ENCODE peak calls at places on chromosomes 2 and 18, in seven cellular contexts. H, T, O, M, N, K and B are unnamed samples. For H3K36me3, the result is how much of the 10 kb centered on the place peaks cover.

GRCh38 chr2:66525609-66526008 is 90.7 kb downstream of the MEIS1 start:
- ATAC-seq in M (no peak), K (peak), H (no peak), T (no peak), N (peak), O (no peak), B (no peak)

GRCh38 chr18:48127546-48128105 is 197.2 kb upstream of the SMAD2 start:
- ATAC-seq in O (no peak), N (no peak), M (no peak), K (no peak), T (no peak), H (no peak), B (no peak)

GRCh38 chr2:235654115-235654514 is 160.3 kb downstream of the AGAP1 start:
- ATAC-seq in N (no peak), H (peak), T (no peak), O (no peak), M (peak), K (no peak), B (no peak)

GRCh38 chr2:213420829-213421385 is 136.6 kb downstream of the SPAG16 start:
- ATAC-seq in T (peak), M (peak), K (no peak), H (no peak), O (no peak), N (no peak), B (no peak)

GRCh38 chr18:34493099-34493544 is 217.0 kb upstream of the DTNA start:
- ATAC-seq in K (peak), O (no peak), T (peak), H (peak), M (peak), N (peak), B (peak)

GRCh38 chr2:136000502-136000901 is 15.1 kb upstream of the DARS1 start:
- ATAC-seq in O (no peak), K (no peak), M (peak), H (no peak), N (no peak), T (no peak), B (peak)

GRCh38 chr2:173545364-173545734 is 190.7 kb downstream of the CDCA7 start:
- ATAC-seq in N (peak), O (no peak), M (no peak), H (no peak), K (no peak), T (no peak), B (no peak)

GRCh38 chr2:25368650-25369049 is 26.9 kb upstream of the DNMT3A start:
- ATAC-seq in H (no peak), N (no peak), T (no peak), O (no peak), K (no peak), M (no peak), B (no peak)

GRCh38 chr2:138536302-138536701 is 34.7 kb downstream of the SPOPL start:
- ATAC-seq in N (peak), M (no peak), K (peak), H (no peak), O (no peak), T (no peak), B (no peak)

GRCh38 chr2:144477943-144478283 is 42.0 kb downstream of the ZEB2 start:
- ATAC-seq in N (no peak), H (no peak), T (no peak), K (no peak), M (no peak), O (no peak), B (no peak)

GRCh38 chr2:216621292-216621691 is 11.9 kb upstream of the IGFBP2 start:
- ATAC-seq in T (no peak), N (peak), H (no peak), K (no peak), M (no peak), O (no peak), B (no peak)

GRCh38 chr2:200425026-200425821 is 84.6 kb downstream of the KCTD18 start:
- ATAC-seq in T (no peak), M (no peak), O (no peak), H (no peak), N (no peak), K (no peak), B (no peak)

GRCh38 chr18:54250846-54251251 is 18.5 kb upstream of the POLI start:
- ATAC-seq in N (no peak), T (peak), K (no peak), H (no peak), M (no peak), O (no peak), B (no peak)

GRCh38 chr2:15684161-15685042 is 92.7 kb downstream of the DDX1 start:
- ATAC-seq in T (no peak), M (no peak), N (no peak), O (no peak), H (no peak), K (no peak), B (no peak)

GRCh38 chr2:94997981-94998920 is 27.3 kb upstream of the MAL start:
- ATAC-seq in M (no peak), N (peak), T (peak), O (no peak), H (peak), K (peak), B (no peak)

GRCh38 chr2:238060096-238060541 is 682 bp upstream of the SCLY start:
- ATAC-seq in K (no peak), T (no peak), M (no peak), N (no peak), O (peak), H (no peak), B (no peak)

GRCh38 chr2:56287974-56288373 is 104.2 kb downstream of the CCDC85A start:
- ATAC-seq in N (no peak), H (no peak), O (peak), T (no peak), K (no peak), M (no peak), B (no peak)

GRCh38 chr2:241354668-241355658 is 1.1 kb upstream of the FARP2 start:
- ATAC-seq in T (peak), K (peak), O (peak), H (peak), N (peak), M (peak), B (peak)
- TF ChIP-seq CTCF in T (no peak), K (peak), O (no peak), H (no peak), N (no peak), M (no peak), B (no peak)

GRCh38 chr2:37819228-37819627 is 105.9 kb upstream of the RMDN2 start:
- ATAC-seq in H (no peak), M (peak), T (no peak), O (no peak), N (no peak), K (no peak), B (no peak)

GRCh38 chr2:37816686-37817085 is 108.4 kb upstream of the RMDN2 start:
- ATAC-seq in T (no peak), O (no peak), M (no peak), N (no peak), K (no peak), H (no peak), B (no peak)

GRCh38 chr2:37816036-37816435 is 109.1 kb upstream of the RMDN2 start:
- ATAC-seq in T (no peak), O (no peak), K (no peak), M (no peak), N (no peak), H (no peak), B (no peak)

GRCh38 chr2:37825586-37825985 is 99.5 kb upstream of the RMDN2 start:
- ATAC-seq in M (no peak), N (no peak), H (no peak), T (no peak), K (no peak), O (no peak), B (no peak)

DNA sequence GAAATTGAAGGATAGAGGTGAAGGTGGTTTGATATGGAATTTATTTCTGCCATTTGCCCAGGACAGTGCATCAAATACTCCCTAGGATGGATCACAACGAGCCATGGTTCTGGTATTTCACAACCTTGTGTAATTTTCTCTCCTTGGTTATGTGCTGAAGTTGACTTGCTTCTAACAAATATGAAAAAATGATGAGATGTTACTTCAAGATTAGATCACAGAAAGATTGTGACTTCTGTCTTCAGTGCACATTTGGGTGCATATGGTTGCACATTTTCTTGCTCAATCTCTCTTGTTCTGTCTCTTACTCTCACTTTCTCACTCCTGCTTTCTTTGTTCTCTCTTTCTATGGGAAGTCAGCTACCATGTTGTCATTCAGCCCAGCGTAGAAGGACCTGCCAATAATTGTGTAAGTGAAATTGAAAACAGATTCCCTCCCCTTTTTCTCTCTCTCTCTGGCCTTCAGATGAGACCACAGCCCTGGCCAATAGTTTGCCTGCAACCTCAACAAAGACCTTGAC is 104.6 kb upstream of the RMDN2 start:
- ATAC-seq in K (no peak), N (no peak), M (no peak), H (no peak), T (peak), O (no peak), B (no peak)
- H3K36me3 ChIP-seq in K (under half), N (under half), M (under half), H (under half), T (under half), O (under half), B (under half)

GRCh38 chr2:232439758-232440135 is 16.2 kb upstream of the ALPI start:
- ATAC-seq in M (no peak), K (no peak), N (no peak), T (no peak), O (peak), H (peak), B (no peak)
- TF ChIP-seq CTCF in M (no peak), K (no peak), N (peak), T (peak), O (no peak), H (peak), B (no peak)

GRCh38 chr2:10792660-10793400 is 19.8 kb downstream of the PDIA6 start:
- ATAC-seq in K (peak), T (no peak), M (no peak), H (no peak), N (no peak), O (peak), B (no peak)

GRCh38 chr2:10796703-10797102 is 15.9 kb downstream of the PDIA6 start:
- ATAC-seq in H (no peak), K (no peak), M (no peak), N (no peak), O (no peak), T (no peak), B (no peak)

GRCh38 chr2:10795508-10796046 is 17.0 kb downstream of the PDIA6 start:
- ATAC-seq in M (no peak), K (no peak), N (no peak), H (no peak), O (no peak), T (no peak), B (no peak)

GRCh38 chr2:10792001-10792400 is 20.6 kb downstream of the PDIA6 start:
- ATAC-seq in O (no peak), H (no peak), M (no peak), N (no peak), K (no peak), T (no peak), B (no peak)

DNA sequence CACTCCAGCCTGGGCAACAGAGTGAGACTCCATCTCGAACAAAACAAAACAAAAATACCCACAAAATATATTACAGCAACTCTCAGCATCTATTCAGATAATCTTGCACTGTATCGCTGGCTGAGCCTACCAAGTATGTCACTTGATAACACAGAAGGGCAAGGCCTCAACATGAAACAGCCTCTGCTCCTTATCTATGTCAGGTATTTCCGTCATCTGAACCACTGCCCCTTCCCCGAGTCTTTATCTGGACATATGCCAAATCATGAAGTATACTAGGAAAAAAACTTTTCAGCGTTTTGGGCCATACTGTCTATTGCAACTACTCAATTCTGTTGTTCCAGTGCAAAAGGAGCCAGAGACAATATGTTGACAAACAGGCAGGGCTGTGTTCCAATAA is 17.7 kb downstream of the PDIA6 start:
- ATAC-seq in O (no peak), K (no peak), M (no peak), T (no peak), N (no peak), H (no peak), B (no peak)
- H3K36me3 ChIP-seq in O (under half), K (half or more), M (under half), T (half or more), N (under half), H (half or more), B (under half)

GRCh38 chr2:68417931-68418330 is 49.2 kb downstream of the FBXO48 start:
- ATAC-seq in H (no peak), O (no peak), T (peak), M (no peak), N (no peak), K (no peak), B (no peak)

GRCh38 chr2:68416081-68416675 is 50.9 kb downstream of the FBXO48 start:
- ATAC-seq in O (no peak), K (no peak), N (no peak), T (no peak), H (no peak), M (no peak), B (no peak)

GRCh38 chr2:68418419-68418818 is 48.7 kb downstream of the FBXO48 start:
- ATAC-seq in H (no peak), M (no peak), T (no peak), N (no peak), O (no peak), K (no peak), B (no peak)

GRCh38 chr2:68420254-68420910 is 46.7 kb downstream of the FBXO48 start:
- ATAC-seq in M (peak), H (no peak), T (no peak), K (no peak), O (no peak), N (no peak), B (no peak)

DNA sequence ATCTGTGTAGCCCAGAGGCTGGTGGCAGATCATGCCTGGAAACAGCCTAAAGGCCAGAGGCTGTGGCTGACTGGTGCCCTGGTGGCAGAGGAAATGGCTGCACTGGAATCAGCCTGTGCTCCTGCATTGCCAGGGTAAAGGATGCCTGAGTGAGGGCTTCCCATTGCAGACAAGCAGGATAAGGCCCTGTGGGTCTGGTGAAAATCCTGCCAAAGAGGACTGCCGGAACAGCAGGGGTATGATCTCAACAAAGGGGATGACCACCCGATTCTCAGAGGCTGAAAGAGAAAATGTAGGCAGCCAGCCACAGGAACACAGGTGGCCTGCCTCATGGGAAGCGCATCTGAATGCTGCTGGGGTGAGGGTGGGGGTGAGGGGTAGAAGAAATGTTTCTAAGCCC is 48.2 kb downstream of the FBXO48 start:
- ATAC-seq in K (peak), O (peak), T (no peak), M (no peak), N (no peak), H (no peak), B (no peak)
- TF ChIP-seq CTCF in K (no peak), O (no peak), T (no peak), M (no peak), N (no peak), H (no peak), B (no peak)

GRCh38 chr2:39757156-39757555 is 21.9 kb downstream of the THUMPD2 start:
- ATAC-seq in N (no peak), H (no peak), M (no peak), K (no peak), O (no peak), T (no peak), B (no peak)

GRCh38 chr2:39755466-39755865 is 23.6 kb downstream of the THUMPD2 start:
- ATAC-seq in N (no peak), O (no peak), T (no peak), M (peak), H (no peak), K (no peak), B (no peak)
- H3K36me3 ChIP-seq in N (under half), O (half or more), T (half or more), M (under half), H (half or more), K (under half), B (under half)

DNA sequence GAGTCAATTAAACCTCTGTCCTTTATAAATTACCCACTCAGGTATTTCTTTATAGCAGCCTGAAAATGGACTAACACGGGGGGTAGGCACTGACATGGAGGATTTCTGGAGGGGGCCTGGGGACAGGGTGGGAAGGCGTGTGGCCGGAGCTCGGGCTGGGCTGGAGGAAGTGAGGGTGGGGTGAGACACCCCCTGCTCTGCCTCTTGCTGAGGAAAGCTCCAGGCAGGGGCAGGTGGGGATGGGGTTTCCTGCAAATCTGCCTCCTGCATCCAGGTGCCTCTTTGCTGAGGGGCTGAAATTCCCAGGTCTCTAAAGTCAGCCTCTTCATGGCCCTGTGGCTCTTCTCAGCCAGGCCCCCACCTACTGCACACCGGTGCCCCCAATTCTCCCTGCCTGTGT is 25.7 kb upstream of the OTOS start:
- ATAC-seq in H (no peak), N (no peak), K (no peak), O (no peak), M (no peak), T (no peak), B (no peak)
- TF ChIP-seq CTCF in H (no peak), N (no peak), K (no peak), O (no peak), M (no peak), T (no peak), B (no peak)

DNA sequence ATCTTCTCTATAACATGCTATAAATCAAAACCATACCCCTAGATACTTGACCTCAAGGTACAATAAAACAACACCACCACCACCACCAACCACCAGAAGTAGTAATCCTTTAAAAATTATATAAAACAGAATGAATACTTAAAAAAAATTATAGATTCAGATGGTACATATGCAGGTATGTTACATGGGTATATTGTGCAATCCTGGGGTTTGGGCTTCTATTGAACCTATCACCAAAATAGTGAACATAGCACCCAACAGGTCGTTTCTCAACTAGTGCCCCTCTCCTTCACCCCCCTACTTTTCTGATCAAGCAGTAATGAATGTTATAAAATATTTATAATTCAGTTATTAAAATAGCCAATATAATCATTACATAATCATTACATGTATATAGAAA is 71.1 kb upstream of the CHN1 start:
- ATAC-seq in N (no peak), M (no peak), H (no peak), T (no peak), O (no peak), K (no peak), B (no peak)
- H3K36me3 ChIP-seq in N (under half), M (under half), H (half or more), T (half or more), O (under half), K (under half), B (under half)

DNA sequence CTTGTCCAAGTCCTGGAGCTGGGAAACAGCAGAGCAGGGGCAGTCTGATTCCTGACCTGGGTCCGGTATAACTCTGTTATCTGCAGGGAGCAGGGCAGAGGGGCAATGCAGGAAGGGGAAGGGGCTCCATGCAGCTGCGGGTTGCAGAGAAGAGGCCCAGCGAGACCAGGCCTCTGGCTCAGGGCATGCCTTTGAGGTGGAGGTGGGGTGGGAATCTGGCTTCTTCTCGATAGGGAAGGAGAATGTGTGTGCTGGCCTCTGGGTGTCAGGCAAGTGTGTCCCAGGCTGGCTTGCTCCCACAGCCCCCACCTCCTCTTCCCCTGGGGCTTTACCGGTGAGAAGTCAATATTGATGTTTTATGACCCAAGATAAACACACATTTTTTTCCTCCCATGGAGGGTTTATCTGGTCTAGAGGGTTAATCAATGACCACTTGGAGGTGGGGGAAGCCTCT is 187.1 kb upstream of the HAAO start:
- ATAC-seq in H (no peak), T (no peak), N (peak), M (no peak), O (no peak), K (no peak), B (no peak)
- TF ChIP-seq CTCF in H (no peak), T (no peak), N (no peak), M (no peak), O (no peak), K (no peak), B (no peak)